ENCODE peak calls at places on chromosomes 5 and 9, in five cellular contexts. One of them, this sample, is unnamed.

GRCh38 chr5:173645437-173645807 is 29.0 kb upstream of the BOD1 start:
- DNase-seq in epithelial cell of proximal tubule: peak; percentile 60
- DNase-seq in choroid plexus epithelial cell: peak; percentile 71
- DNase-seq in GM06990: no peak
- DNase-seq in AG09309: no peak
- DNase-seq in this sample: peak; percentile 35

GRCh38 chr5:67361932-67362729 is 165.5 kb upstream of the CD180 start:
- DNase-seq in epithelial cell of proximal tubule: peak; percentile 13
- DNase-seq in choroid plexus epithelial cell: peak; percentile 56
- DNase-seq in GM06990: no peak
- DNase-seq in AG09309: no peak
- DNase-seq in this sample: peak; percentile 29

GRCh38 chr9:128245293-128246151 is 30.3 kb downstream of the GOLGA2 start:
- DNase-seq in epithelial cell of proximal tubule: no peak
- DNase-seq in choroid plexus epithelial cell: peak; percentile 75
- DNase-seq in GM06990: no peak
- DNase-seq in AG09309: no peak
- DNase-seq in this sample: peak; percentile 7

GRCh38 chr5:7622498-7622897 is 226.6 kb downstream of the ADCY2 start:
- DNase-seq in epithelial cell of proximal tubule: no peak
- DNase-seq in choroid plexus epithelial cell: no peak
- DNase-seq in GM06990: no peak
- DNase-seq in AG09309: no peak
- DNase-seq in this sample: no peak

GRCh38 chr5:28576022-28576421 is 1537.6 kb upstream of the CDH9 start:
- DNase-seq in epithelial cell of proximal tubule: peak; percentile 9
- DNase-seq in choroid plexus epithelial cell: peak; percentile 75
- DNase-seq in GM06990: no peak
- DNase-seq in AG09309: no peak
- DNase-seq in this sample: no peak

GRCh38 chr5:174610968-174611367 is 113.4 kb upstream of the MSX2 start:
- DNase-seq in epithelial cell of proximal tubule: peak; percentile 57
- DNase-seq in choroid plexus epithelial cell: peak; percentile 29
- DNase-seq in GM06990: no peak
- DNase-seq in AG09309: peak; percentile 27
- DNase-seq in this sample: no peak

GRCh38 chr5:158923799-158924551 is 175.7 kb downstream of the EBF1 start:
- DNase-seq in epithelial cell of proximal tubule: no peak
- DNase-seq in choroid plexus epithelial cell: no peak
- DNase-seq in GM06990: no peak
- DNase-seq in AG09309: no peak
- DNase-seq in this sample: no peak

GRCh38 chr5:23352437-23352836 is 155.0 kb upstream of the PRDM9 start:
- DNase-seq in epithelial cell of proximal tubule: peak; percentile 4
- DNase-seq in choroid plexus epithelial cell: peak; percentile 8
- DNase-seq in GM06990: no peak
- DNase-seq in AG09309: no peak
- DNase-seq in this sample: no peak

GRCh38 chr5:137320056-137321045 is 178.8 kb downstream of the SPOCK1 start:
- DNase-seq in epithelial cell of proximal tubule: no peak
- DNase-seq in choroid plexus epithelial cell: peak; percentile 72
- DNase-seq in GM06990: no peak
- DNase-seq in AG09309: no peak
- DNase-seq in this sample: no peak

GRCh38 chr5:135034186-135034962 is at the start of gene PITX1:
- DNase-seq in epithelial cell of proximal tubule: no peak
- DNase-seq in choroid plexus epithelial cell: no peak
- DNase-seq in GM06990: no peak
- DNase-seq in AG09309: peak; percentile 40
- DNase-seq in this sample: no peak

GRCh38 chr9:34541540-34541939 is 18.8 kb upstream of the ENHO start:
- DNase-seq in epithelial cell of proximal tubule: no peak
- DNase-seq in choroid plexus epithelial cell: no peak
- DNase-seq in GM06990: no peak
- DNase-seq in AG09309: no peak
- DNase-seq in this sample: no peak

GRCh38 chr9:75602074-75602473 is 288.4 kb upstream of the PCSK5 start:
- DNase-seq in epithelial cell of proximal tubule: no peak
- DNase-seq in choroid plexus epithelial cell: no peak
- DNase-seq in GM06990: no peak
- DNase-seq in AG09309: no peak
- DNase-seq in this sample: no peak

GRCh38 chr9:92767078-92768054 is 2.7 kb upstream of the BICD2 start:
- DNase-seq in epithelial cell of proximal tubule: no peak
- DNase-seq in choroid plexus epithelial cell: no peak
- DNase-seq in GM06990: no peak
- DNase-seq in AG09309: no peak
- DNase-seq in this sample: no peak

GRCh38 chr5:132016721-132017250 is 5.3 kb upstream of the ACSL6 start:
- DNase-seq in epithelial cell of proximal tubule: no peak
- DNase-seq in choroid plexus epithelial cell: no peak
- DNase-seq in GM06990: no peak
- DNase-seq in AG09309: no peak
- DNase-seq in this sample: no peak

GRCh38 chr5:100841358-100842076 is 61.6 kb downstream of the ST8SIA4 start:
- DNase-seq in epithelial cell of proximal tubule: no peak
- DNase-seq in choroid plexus epithelial cell: peak; percentile 18
- DNase-seq in GM06990: no peak
- DNase-seq in AG09309: no peak
- DNase-seq in this sample: peak; percentile 18

GRCh38 chr5:38556115-38556598 is 289 bp downstream of the LIFR start:
- DNase-seq in epithelial cell of proximal tubule: no peak
- DNase-seq in choroid plexus epithelial cell: no peak
- DNase-seq in GM06990: peak; percentile 4
- DNase-seq in AG09309: no peak
- DNase-seq in this sample: no peak

GRCh38 chr5:174402224-174402812 is 322.1 kb upstream of the MSX2 start:
- DNase-seq in epithelial cell of proximal tubule: no peak
- DNase-seq in choroid plexus epithelial cell: peak; percentile 35
- DNase-seq in GM06990: no peak
- DNase-seq in AG09309: no peak
- DNase-seq in this sample: no peak

GRCh38 chr9:97385626-97386264 is 26.2 kb upstream of the TDRD7 start:
- DNase-seq in epithelial cell of proximal tubule: no peak
- DNase-seq in choroid plexus epithelial cell: no peak
- DNase-seq in GM06990: no peak
- DNase-seq in AG09309: no peak
- DNase-seq in this sample: no peak

GRCh38 chr5:123949043-123949804 is 437.2 kb downstream of the CSNK1G3 start:
- DNase-seq in epithelial cell of proximal tubule: no peak
- DNase-seq in choroid plexus epithelial cell: no peak
- DNase-seq in GM06990: no peak
- DNase-seq in AG09309: no peak
- DNase-seq in this sample: no peak

GRCh38 chr9:1219284-1219683 is 169.1 kb downstream of the DMRT2 start:
- DNase-seq in epithelial cell of proximal tubule: no peak
- DNase-seq in choroid plexus epithelial cell: no peak
- DNase-seq in GM06990: no peak
- DNase-seq in AG09309: no peak
- DNase-seq in this sample: no peak

GRCh38 chr9:19782005-19782404 is 6.8 kb downstream of the SLC24A2 start:
- DNase-seq in epithelial cell of proximal tubule: no peak
- DNase-seq in choroid plexus epithelial cell: peak; percentile 4
- DNase-seq in GM06990: no peak
- DNase-seq in AG09309: no peak
- DNase-seq in this sample: no peak

GRCh38 chr5:132363431-132364112 is 5.9 kb upstream of the SLC22A5 start:
- DNase-seq in epithelial cell of proximal tubule: peak; percentile 94
- DNase-seq in choroid plexus epithelial cell: peak; percentile 94
- DNase-seq in GM06990: no peak
- DNase-seq in AG09309: peak; percentile 77
- DNase-seq in this sample: peak; percentile 91

GRCh38 chr5:82221020-82221419 is 57.1 kb downstream of the RPS23 start:
- DNase-seq in epithelial cell of proximal tubule: no peak
- DNase-seq in choroid plexus epithelial cell: peak; percentile 7
- DNase-seq in GM06990: no peak
- DNase-seq in AG09309: no peak
- DNase-seq in this sample: no peak

GRCh38 chr5:133944263-133945230 is 23.9 kb downstream of the C5orf15 start:
- DNase-seq in epithelial cell of proximal tubule: no peak
- DNase-seq in choroid plexus epithelial cell: peak; percentile 74
- DNase-seq in GM06990: no peak
- DNase-seq in AG09309: no peak
- DNase-seq in this sample: no peak

GRCh38 chr9:84371737-84372136 is 31.2 kb upstream of the SLC28A3 start:
- DNase-seq in epithelial cell of proximal tubule: peak; percentile 57
- DNase-seq in choroid plexus epithelial cell: peak; percentile 97
- DNase-seq in GM06990: no peak
- DNase-seq in AG09309: peak; percentile 96
- DNase-seq in this sample: peak; percentile 44

GRCh38 chr5:59893061-59893435 is 478 bp downstream of the PDE4D start:
- DNase-seq in epithelial cell of proximal tubule: no peak
- DNase-seq in choroid plexus epithelial cell: no peak
- DNase-seq in GM06990: no peak
- DNase-seq in AG09309: no peak
- DNase-seq in this sample: no peak

GRCh38 chr9:2181794-2182193 is 166.6 kb downstream of the SMARCA2 start:
- DNase-seq in epithelial cell of proximal tubule: no peak
- DNase-seq in choroid plexus epithelial cell: peak; percentile 43
- DNase-seq in GM06990: no peak
- DNase-seq in AG09309: no peak
- DNase-seq in this sample: no peak

GRCh38 chr5:56359809-56360685 is 126.9 kb upstream of the ANKRD55 start:
- DNase-seq in epithelial cell of proximal tubule: no peak
- DNase-seq in choroid plexus epithelial cell: no peak
- DNase-seq in GM06990: no peak
- DNase-seq in AG09309: no peak
- DNase-seq in this sample: no peak

GRCh38 chr9:127661342-127661741 is 45.4 kb upstream of the CFAP157 start:
- DNase-seq in epithelial cell of proximal tubule: no peak
- DNase-seq in choroid plexus epithelial cell: no peak
- DNase-seq in GM06990: no peak
- DNase-seq in AG09309: no peak
- DNase-seq in this sample: no peak

GRCh38 chr5:15571081-15571480 is 71.1 kb downstream of the FBXL7 start:
- DNase-seq in epithelial cell of proximal tubule: no peak
- DNase-seq in choroid plexus epithelial cell: no peak
- DNase-seq in GM06990: no peak
- DNase-seq in AG09309: no peak
- DNase-seq in this sample: no peak

GRCh38 chr9:99680191-99680590 is 141.5 kb upstream of the NR4A3 start:
- DNase-seq in epithelial cell of proximal tubule: no peak
- DNase-seq in choroid plexus epithelial cell: peak; percentile 65
- DNase-seq in GM06990: no peak
- DNase-seq in AG09309: peak; percentile 13
- DNase-seq in this sample: peak; percentile 28

GRCh38 chr5:178602752-178603151 is 12.6 kb upstream of the COL23A1 start:
- DNase-seq in epithelial cell of proximal tubule: no peak
- DNase-seq in choroid plexus epithelial cell: peak; percentile 11
- DNase-seq in GM06990: no peak
- DNase-seq in AG09309: no peak
- DNase-seq in this sample: no peak

GRCh38 chr5:891117-891836 is 1.3 kb downstream of the BRD9 start:
- DNase-seq in epithelial cell of proximal tubule: peak; percentile 19
- DNase-seq in choroid plexus epithelial cell: peak; percentile 6
- DNase-seq in GM06990: no peak
- DNase-seq in AG09309: no peak
- DNase-seq in this sample: no peak

GRCh38 chr9:128141604-128142003 is 7.6 kb upstream of the LCN2 start:
- DNase-seq in epithelial cell of proximal tubule: no peak
- DNase-seq in choroid plexus epithelial cell: no peak
- DNase-seq in GM06990: no peak
- DNase-seq in AG09309: no peak
- DNase-seq in this sample: no peak

GRCh38 chr9:36456480-36457115 is 56.5 kb upstream of the RNF38 start:
- DNase-seq in epithelial cell of proximal tubule: no peak
- DNase-seq in choroid plexus epithelial cell: peak; percentile 34
- DNase-seq in GM06990: no peak
- DNase-seq in AG09309: no peak
- DNase-seq in this sample: no peak

DNA sequence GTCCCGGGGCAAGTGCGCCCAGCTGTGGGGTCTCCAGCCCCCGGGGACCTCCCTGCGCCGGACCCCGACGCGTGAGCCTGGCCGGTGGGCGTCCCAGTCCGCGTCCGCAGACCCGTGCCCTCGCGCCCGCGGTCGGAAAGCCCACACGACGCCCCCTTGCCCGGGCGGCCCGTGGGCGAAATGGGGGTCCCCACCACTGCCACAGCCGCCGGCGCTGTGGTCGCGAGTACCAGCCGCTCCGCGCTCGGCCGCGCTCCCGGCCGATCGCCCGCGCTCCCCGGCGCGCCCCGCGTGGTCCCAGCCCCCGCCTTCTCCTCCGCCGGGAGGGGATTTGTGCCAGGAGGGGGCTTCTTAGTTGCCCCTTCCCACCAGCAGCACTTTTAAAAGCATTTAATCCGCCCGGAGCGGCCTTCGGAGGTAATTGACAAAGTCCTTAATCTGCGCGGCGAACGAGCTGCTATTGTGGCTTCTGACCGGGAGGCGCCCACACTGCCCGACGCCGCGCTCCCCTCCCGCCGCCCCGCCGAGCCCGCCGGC is 426 bp upstream of the FIBCD1 start:
- DNase-seq in epithelial cell of proximal tubule: no peak
- DNase-seq in choroid plexus epithelial cell: no peak
- DNase-seq in GM06990: no peak
- DNase-seq in AG09309: no peak
- DNase-seq in this sample: no peak
- H3K4me3 ChIP-seq in epithelial cell of proximal tubule: peak overlapping the region; percentile 55
- H3K4me3 ChIP-seq in choroid plexus epithelial cell: peak overlapping the region; percentile 44
- H3K4me3 ChIP-seq in GM06990: peak overlapping the region; percentile 50
- H3K4me3 ChIP-seq in AG09309: peak overlapping the region; percentile 55
- H3K4me3 ChIP-seq in this sample: peak overlapping the region; percentile 41

DNA sequence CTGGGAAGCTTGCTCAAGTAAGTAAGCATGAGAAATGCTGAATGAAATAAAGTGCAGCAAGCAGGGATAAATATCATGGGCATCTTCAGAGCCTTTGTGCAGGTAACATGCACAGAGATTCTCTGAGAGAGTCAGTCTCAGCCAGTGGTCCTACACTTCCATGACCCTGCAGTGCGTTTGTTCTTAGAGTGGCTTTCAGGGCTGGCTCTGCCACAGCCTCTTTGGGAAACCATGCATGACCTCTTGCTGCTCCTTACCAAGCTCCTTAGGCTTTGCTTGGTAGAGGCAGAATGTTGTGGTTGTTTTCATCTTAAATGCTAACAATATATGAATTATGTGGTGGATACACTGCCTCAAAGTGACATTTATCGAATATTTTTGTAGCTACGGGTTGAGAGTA is 5.4 kb downstream of the SYK start:
- DNase-seq in epithelial cell of proximal tubule: no peak
- DNase-seq in choroid plexus epithelial cell: no peak
- DNase-seq in GM06990: no peak
- DNase-seq in AG09309: no peak
- DNase-seq in this sample: no peak
- H3K4me3 ChIP-seq in epithelial cell of proximal tubule: no peak overlapping the region
- H3K4me3 ChIP-seq in choroid plexus epithelial cell: no peak overlapping the region
- H3K4me3 ChIP-seq in GM06990: no peak overlapping the region
- H3K4me3 ChIP-seq in AG09309: no peak overlapping the region
- H3K4me3 ChIP-seq in this sample: no peak overlapping the region

GRCh38 chr9:124130277-124131075 is 118.9 kb downstream of the LHX2 start:
- DNase-seq in epithelial cell of proximal tubule: no peak
- DNase-seq in choroid plexus epithelial cell: no peak
- DNase-seq in GM06990: no peak
- DNase-seq in AG09309: no peak
- DNase-seq in this sample: no peak
- H3K4me3 ChIP-seq in epithelial cell of proximal tubule: no peak overlapping the region
- H3K4me3 ChIP-seq in choroid plexus epithelial cell: no peak overlapping the region
- H3K4me3 ChIP-seq in GM06990: no peak overlapping the region
- H3K4me3 ChIP-seq in AG09309: no peak overlapping the region
- H3K4me3 ChIP-seq in this sample: no peak overlapping the region

GRCh38 chr5:39775058-39775457 is 350.3 kb upstream of the DAB2 start:
- DNase-seq in epithelial cell of proximal tubule: no peak
- DNase-seq in choroid plexus epithelial cell: peak; percentile 62
- DNase-seq in GM06990: no peak
- DNase-seq in AG09309: no peak
- DNase-seq in this sample: no peak
- H3K4me3 ChIP-seq in epithelial cell of proximal tubule: no peak overlapping the region
- H3K4me3 ChIP-seq in choroid plexus epithelial cell: no peak overlapping the region
- H3K4me3 ChIP-seq in GM06990: no peak overlapping the region
- H3K4me3 ChIP-seq in AG09309: no peak overlapping the region
- H3K4me3 ChIP-seq in this sample: no peak overlapping the region

This sample was measured in kidney epithelial cell.